ENCODE peak calls at places on chromosome 22, in eight cellular contexts. P is mucosa of descending colon; X is activated naive CD4-positive, alpha-beta T cell; U is HAP-1; E is naive thymus-derived CD4-positive, alpha-beta T cell; J is endothelial cell; V is heart left ventricle; D is activated CD4-positive, alpha-beta T cell treated with anti-CD3 and anti-CD28 coated beads for 36 hours. G is an unnamed sample.

GRCh38 chr22:50670914-50671538 is 1.6 kb upstream of the SHANK3 start:
- DNase-seq in V (no peak), E (no peak), U (no peak), J (no peak), P (no peak), D (no peak), X (no peak), G (no peak)

GRCh38 chr22:32932176-32932575 is 126.0 kb downstream of the SYN3 start:
- DNase-seq in J (no peak), X (no peak), P (no peak), U (no peak), V (no peak), D (peak; percentile 15), E (no peak), G (no peak)

GRCh38 chr22:19103881-19104821 is 18.1 kb downstream of the DGCR2 start:
- DNase-seq in P (no peak), V (no peak), X (no peak), E (no peak), D (no peak), U (no peak), J (no peak), G (no peak)

GRCh38 chr22:17912942-17913704 is 111.2 kb downstream of the MICAL3 start:
- DNase-seq in U (no peak), P (no peak), X (no peak), J (no peak), E (no peak), V (no peak), D (no peak), G (no peak)

GRCh38 chr22:48785792-48786678 is 1041.6 kb downstream of the BRD1 start:
- DNase-seq in D (no peak), V (no peak), E (no peak), J (no peak), X (no peak), U (no peak), P (no peak), G (no peak)

GRCh38 chr22:19449422-19449767 is 1.9 kb upstream of the C22orf39 start:
- DNase-seq in X (no peak), J (no peak), V (no peak), E (no peak), D (no peak), U (no peak), P (no peak), G (no peak)

GRCh38 chr22:35378547-35379078 is 2.3 kb upstream of the HMOX1 start:
- DNase-seq in E (no peak), P (no peak), X (no peak), J (no peak), V (no peak), U (no peak), D (no peak), G (no peak)

GRCh38 chr22:30861131-30861530 is 107.4 kb downstream of the MORC2 start:
- DNase-seq in P (no peak), J (no peak), D (no peak), V (no peak), U (no peak), E (peak; percentile 16), X (no peak), G (no peak)

GRCh38 chr22:42067706-42068350 is 2.8 kb downstream of the NAGA start:
- DNase-seq in X (no peak), P (no peak), E (peak; percentile 16), D (no peak), U (no peak), J (no peak), V (no peak), G (no peak)

GRCh38 chr22:40235418-40235817 is 57.7 kb downstream of the TNRC6B start:
- DNase-seq in X (no peak), U (no peak), V (no peak), D (no peak), J (no peak), P (no peak), E (no peak), G (no peak)

GRCh38 chr22:24180316-24181087 is 785 bp upstream of the SUSD2 start:
- DNase-seq in V (peak; percentile 51), U (no peak), D (no peak), X (no peak), P (no peak), J (no peak), E (no peak), G (no peak)

GRCh38 chr22:36368359-36368983 is 19.3 kb downstream of the MYH9 start:
- DNase-seq in J (peak; percentile 42), X (no peak), P (no peak), E (no peak), D (peak; percentile 66), V (no peak), U (peak; percentile 86), G (peak; percentile 62)

GRCh38 chr22:46500201-46500600 is 37.2 kb downstream of the CELSR1 start:
- DNase-seq in X (no peak), P (no peak), J (peak; percentile 39), E (no peak), D (no peak), V (no peak), U (peak; percentile 88), G (no peak)

GRCh38 chr22:45642966-45643365 is 28.7 kb upstream of the ATXN10 start:
- DNase-seq in P (no peak), V (no peak), E (no peak), X (no peak), J (no peak), D (no peak), U (peak; percentile 81), G (no peak)

GRCh38 chr22:45462034-45462655 is 40.5 kb upstream of the FBLN1 start:
- DNase-seq in J (no peak), V (no peak), D (no peak), U (no peak), P (no peak), X (no peak), E (no peak), G (no peak)

GRCh38 chr22:45006101-45006872 is 3.5 kb downstream of the PHF21B start:
- DNase-seq in J (no peak), D (no peak), E (no peak), P (no peak), U (peak; percentile 40), X (no peak), V (no peak), G (no peak)

G was measured in Calu3.